ENCODE peak calls at places on chromosome 17, in ten cellular contexts. N is IMR-90; Y is GOT3; R is LoVo; V is cardiac fibroblast; T is activated CD4-positive, alpha-beta T cell treated with anti-CD3 and anti-CD28 coated beads, Interleukin-2, amount 10 ng/mL, durations not matched to agents 7 days and 5 days; L is hippocampal formation; C is neural crest cell; H is prostate gland; F is GM12891. B is an unnamed sample.

GRCh38 chr17:56141046-56141839 is 12.0 kb upstream of the ANKFN1 start:
- DNase-seq in R (no peak), F (no peak), L (no peak), C (no peak), V (no peak), T (no peak), H (no peak), N (peak), Y (no peak), B (no peak)

GRCh38 chr17:81513669-81514484 is 1.3 kb upstream of the ACTG1 start:
- DNase-seq in N (peak), C (peak), H (peak), Y (no peak), L (peak), R (peak), V (peak), F (no peak), T (peak), B (no peak)

GRCh38 chr17:77161953-77162352 is 21.2 kb downstream of the SEC14L1 start:
- DNase-seq in N (no peak), C (no peak), H (no peak), T (no peak), F (no peak), R (no peak), Y (no peak), V (no peak), L (no peak), B (no peak)

GRCh38 chr17:44348234-44348987 is 3.3 kb downstream of the GRN start:
- DNase-seq in L (peak), V (no peak), R (no peak), Y (no peak), H (peak), F (peak), T (no peak), C (no peak), N (peak), B (no peak)

GRCh38 chr17:71625330-71625729 is 495.5 kb upstream of the SOX9 start:
- DNase-seq in L (no peak), H (no peak), Y (no peak), V (no peak), R (no peak), N (no peak), T (no peak), F (no peak), C (no peak), B (no peak)

GRCh38 chr17:42409467-42410351 is 13.3 kb downstream of the CAVIN1 start:
- DNase-seq in V (peak), T (no peak), L (no peak), N (peak), C (no peak), H (peak), Y (peak), F (no peak), R (peak), B (peak)

GRCh38 chr17:57305918-57306317 is 49.6 kb downstream of the MSI2 start:
- DNase-seq in H (no peak), N (no peak), L (no peak), V (no peak), R (no peak), Y (no peak), F (no peak), T (no peak), C (no peak), B (no peak)

GRCh38 chr17:45143767-45144198 is 4.5 kb upstream of the HEXIM1 start:
- DNase-seq in H (peak), R (no peak), F (no peak), V (peak), N (peak), C (no peak), T (no peak), Y (peak), L (peak), B (no peak)

GRCh38 chr17:81484195-81484979 is 28.2 kb downstream of the ACTG1 start:
- DNase-seq in N (peak), T (peak), C (peak), R (peak), F (peak), Y (peak), H (peak), V (peak), L (peak), B (peak)

GRCh38 chr17:601462-602303 is 113.0 kb downstream of the VPS53 start:
- DNase-seq in C (no peak), V (peak), L (no peak), Y (no peak), T (no peak), F (no peak), R (no peak), N (peak), H (no peak), B (peak)

GRCh38 chr17:66492500-66493123 is 190.2 kb downstream of the PRKCA start:
- DNase-seq in R (no peak), L (no peak), V (peak), N (no peak), T (no peak), Y (no peak), H (no peak), C (no peak), F (no peak), B (no peak)

GRCh38 chr17:44905006-44906000 is 6.1 kb upstream of the EFTUD2 start:
- DNase-seq in C (no peak), R (no peak), Y (no peak), N (peak), F (no peak), L (no peak), T (no peak), H (no peak), V (no peak), B (no peak)

GRCh38 chr17:59154721-59155438 is at the start of gene SKA2:
- DNase-seq in H (peak), R (peak), L (peak), V (no peak), C (peak), T (peak), F (peak), Y (peak), N (no peak), B (peak)

B was measured in NCI-H446.